ENCODE peak calls at places on chromosomes 16 and 17, in four cellular contexts. B is K562, S is HepG2, T is Panc1. R is an unnamed sample.

GRCh38 chr17:42700890-42701289 is 18.6 kb downstream of the CNTNAP1 start:
- DNase-seq in B (no peak), S (no peak), T (no peak), R (no peak)

GRCh38 chr16:11236855-11237254 is 19.1 kb downstream of the SOCS1 start:
- DNase-seq in B (no peak), S (no peak), T (no peak), R (no peak)

GRCh38 chr17:40922239-40922638 is 15.2 kb downstream of the KRT23 start:
- DNase-seq in B (no peak), S (peak; percentile 68), T (no peak), R (no peak)

GRCh38 chr17:44320066-44320465 is 4.6 kb downstream of the SLC25A39 start:
- DNase-seq in B (no peak), S (no peak), T (no peak), R (no peak)

GRCh38 chr16:57791903-57792461 is 10.3 kb downstream of the KIFC3 start:
- DNase-seq in B (no peak), S (no peak), T (no peak), R (no peak)

GRCh38 chr16:67260426-67261063 is 11.8 kb downstream of the SLC9A5 start:
- DNase-seq in B (peak; percentile 29), S (peak; percentile 56), T (no peak), R (no peak)

GRCh38 chr17:75681289-75681688 is 14.2 kb downstream of the SAP30BP start:
- DNase-seq in B (no peak), S (no peak), T (no peak), R (no peak)

GRCh38 chr17:10224592-10225195 is 26.3 kb upstream of the GAS7 start:
- DNase-seq in B (no peak), S (no peak), T (no peak), R (no peak)

GRCh38 chr16:28183930-28184329 is 27.8 kb downstream of the XPO6 start:
- DNase-seq in B (no peak), S (no peak), T (no peak), R (no peak)

GRCh38 chr17:65973237-65973636 is 218.7 kb downstream of the CEP112 start:
- DNase-seq in B (no peak), S (no peak), T (no peak), R (no peak)

GRCh38 chr16:73082608-73083007 is 34.7 kb upstream of the ZFHX3 start:
- DNase-seq in B (no peak), S (peak; percentile 37), T (peak; percentile 79), R (no peak)

GRCh38 chr17:44930667-44931066 is 15.4 kb upstream of the GFAP start:
- DNase-seq in B (no peak), S (no peak), T (no peak), R (no peak)

GRCh38 chr16:28902909-28903308 is 22.1 kb downstream of the RABEP2 start:
- DNase-seq in B (no peak), S (no peak), T (no peak), R (no peak)

GRCh38 chr16:4303973-4304372 is 11.9 kb upstream of the GLIS2 start:
- DNase-seq in B (no peak), S (no peak), T (no peak), R (no peak)

GRCh38 chr17:76696763-76697701 is 13.7 kb downstream of the MXRA7 start:
- DNase-seq in B (no peak), S (peak; percentile 66), T (no peak), R (no peak)

GRCh38 chr17:2053380-2054261 is 1.3 kb upstream of the HIC1 start:
- DNase-seq in B (peak; percentile 38), S (peak; percentile 49), T (no peak), R (no peak)

GRCh38 chr17:9899280-9900018 is 5.6 kb downstream of the RCVRN start:
- DNase-seq in B (no peak), S (no peak), T (no peak), R (no peak)

GRCh38 chr17:81453712-81454111 is 58.5 kb downstream of the BAHCC1 start:
- DNase-seq in B (no peak), S (no peak), T (no peak), R (no peak)

GRCh38 chr16:88681709-88682451 is 4.4 kb downstream of the SNAI3 start:
- DNase-seq in B (no peak), S (no peak), T (no peak), R (no peak)

GRCh38 chr17:35341465-35341992 is 31.9 kb downstream of the SLFN11 start:
- DNase-seq in B (no peak), S (no peak), T (no peak), R (no peak)

GRCh38 chr17:46917516-46917915 is 5.4 kb upstream of the GOSR2 start:
- DNase-seq in B (no peak), S (no peak), T (no peak), R (no peak)

GRCh38 chr17:72134560-72135399 is 14.0 kb downstream of the SOX9 start:
- DNase-seq in B (no peak), S (no peak), T (no peak), R (no peak)

GRCh38 chr17:78883533-78884131 is 19.4 kb downstream of the CEP295NL start:
- DNase-seq in B (no peak), S (peak; percentile 89), T (peak; percentile 25), R (peak; percentile 72)

GRCh38 chr17:80475949-80476876 is at the start of gene NPTX1:
- DNase-seq in B (peak; percentile 53), S (no peak), T (no peak), R (no peak)

GRCh38 chr16:78353610-78354009 is 254.2 kb downstream of the WWOX start:
- DNase-seq in B (peak; percentile 1), S (no peak), T (no peak), R (no peak)

GRCh38 chr17:82230627-82231311 is 1.9 kb downstream of the SLC16A3 start:
- DNase-seq in B (peak; percentile 93), S (peak; percentile 87), T (no peak), R (no peak)

GRCh38 chr16:17229131-17229530 is 241.6 kb downstream of the XYLT1 start:
- DNase-seq in B (no peak), S (no peak), T (no peak), R (no peak)

GRCh38 chr16:14455577-14455976 is 174.5 kb downstream of the PARN start:
- DNase-seq in B (peak; percentile 18), S (peak; percentile 18), T (no peak), R (peak; percentile 31)

GRCh38 chr17:19237389-19238166 is 412 bp downstream of the EPN2 start:
- DNase-seq in B (peak; percentile 65), S (no peak), T (no peak), R (no peak)

GRCh38 chr17:61570118-61570517 is 20.9 kb downstream of the NACA2 start:
- DNase-seq in B (no peak), S (no peak), T (no peak), R (peak; percentile 68)

GRCh38 chr16:10751291-10751697 is 7.7 kb downstream of the NUBP1 start:
- DNase-seq in B (no peak), S (peak; percentile 42), T (no peak), R (no peak)

GRCh38 chr17:13359774-13360173 is 242.0 kb downstream of the HS3ST3A1 start:
- DNase-seq in B (no peak), S (no peak), T (no peak), R (no peak)

GRCh38 chr17:2064511-2064910 is 9.6 kb downstream of the HIC1 start:
- DNase-seq in B (no peak), S (no peak), T (no peak), R (no peak)

GRCh38 chr16:48546774-48547173 is 63.2 kb downstream of the N4BP1 start:
- DNase-seq in B (no peak), S (peak; percentile 64), T (no peak), R (no peak)

GRCh38 chr17:1237471-1237870 is 32.8 kb upstream of the BHLHA9 start:
- DNase-seq in B (no peak), S (no peak), T (no peak), R (no peak)

GRCh38 chr17:17511293-17511741 is 15.1 kb upstream of the RASD1 start:
- DNase-seq in B (no peak), S (no peak), T (no peak), R (no peak)

GRCh38 chr17:40364121-40364861 is at the start of gene GJD3:
- DNase-seq in B (peak; percentile 35), S (no peak), T (no peak), R (no peak)

GRCh38 chr16:66159987-66160386 is 206.5 kb upstream of the CDH5 start:
- DNase-seq in B (no peak), S (no peak), T (no peak), R (no peak)

GRCh38 chr17:60545465-60546191 is 19.6 kb upstream of the APPBP2 start:
- DNase-seq in B (no peak), S (no peak), T (no peak), R (no peak)

GRCh38 chr17:60538726-60539125 is 12.7 kb upstream of the APPBP2 start:
- DNase-seq in B (no peak), S (no peak), T (no peak), R (no peak)

GRCh38 chr17:60540460-60540859 is 14.4 kb upstream of the APPBP2 start:
- DNase-seq in B (no peak), S (no peak), T (no peak), R (no peak)

GRCh38 chr17:60539807-60540206 is 13.8 kb upstream of the APPBP2 start:
- DNase-seq in B (no peak), S (no peak), T (no peak), R (no peak)

DNA sequence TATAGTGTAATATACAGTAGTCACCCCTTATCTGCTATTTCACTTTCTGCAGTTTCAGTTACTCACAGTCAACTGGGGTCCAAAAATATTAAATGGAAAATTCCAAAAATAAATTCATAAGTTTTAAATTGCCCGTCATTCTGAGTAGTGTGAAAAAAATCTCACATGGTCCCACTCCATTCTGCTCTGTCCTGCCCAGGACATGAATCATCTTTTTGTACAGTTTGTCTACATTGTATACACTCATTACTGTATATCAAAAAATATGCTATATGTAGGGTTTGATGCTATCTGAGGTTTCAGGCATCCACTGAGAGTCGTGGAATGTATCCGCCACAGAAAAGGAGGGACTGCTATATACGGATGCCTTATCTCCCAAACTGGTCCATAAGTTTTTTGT is 16.0 kb upstream of the APPBP2 start:
- DNase-seq in B (no peak), S (no peak), T (no peak), R (no peak)
- TF ChIP-seq TCF7L2 in B (no peak), S (no peak), T (no peak), R (no peak)

DNA sequence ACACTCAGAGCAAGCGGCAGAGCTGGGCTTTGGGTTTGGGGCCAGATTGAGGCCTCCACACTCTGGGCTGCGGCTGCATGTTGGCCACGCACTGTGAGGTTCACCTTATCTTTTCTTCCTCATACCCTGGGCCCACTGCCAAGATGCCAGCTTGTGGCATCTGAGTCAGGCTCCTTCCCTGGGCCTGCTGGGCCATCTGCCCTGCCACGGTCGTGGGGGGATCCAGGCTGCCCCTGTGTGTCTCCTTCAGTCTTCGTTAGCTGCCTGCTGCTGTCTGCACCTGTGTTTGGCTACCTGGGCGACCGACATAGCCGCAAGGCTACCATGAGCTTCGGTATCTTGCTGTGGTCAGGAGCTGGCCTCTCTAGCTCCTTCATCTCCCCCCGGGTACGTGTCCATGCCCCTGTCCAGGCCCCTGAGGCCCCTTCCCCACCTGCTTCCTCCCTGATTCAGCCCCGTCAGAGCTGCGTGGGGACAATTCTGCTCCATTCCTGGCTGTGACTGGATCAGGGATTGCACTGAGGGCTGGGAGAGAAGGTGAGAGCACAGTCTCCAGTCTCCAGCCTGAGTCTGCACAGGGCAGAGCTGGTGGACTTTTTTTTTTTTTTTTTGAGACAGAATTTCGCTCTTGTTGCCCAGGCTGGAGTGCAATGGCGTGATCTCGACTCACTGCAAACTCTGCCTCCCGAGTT is 11.2 kb downstream of the SPNS3 start:
- DNase-seq in B (no peak), S (no peak), T (no peak), R (no peak)
- TF ChIP-seq TCF7L2 in B (no peak), S (no peak), T (no peak), R (no peak)

GRCh38 chr17:73719588-73720071 is 75.4 kb upstream of the SDK2 start:
- DNase-seq in B (no peak), S (peak; percentile 65), T (no peak), R (no peak)
- TF ChIP-seq TCF7L2 in B (no peak), S (no peak), T (no peak), R (no peak)

GRCh38 chr16:71460246-71460645 is 1.8 kb downstream of the ZNF23 start:
- DNase-seq in B (no peak), S (no peak), T (no peak), R (no peak)
- TF ChIP-seq TCF7L2 in B (no peak), S (no peak), T (no peak), R (no peak)